ENCODE peak calls at places on chromosomes 11 and 22, in six cellular contexts. C is NCI-H748 treated with DMSO at 0.1 percent for 48 hours; M is nephron progenitor cell; L is brain microvascular endothelial cell; U is cardiac fibroblast; G is CD4-positive, alpha-beta memory T cell. P is an unnamed sample.

GRCh38 chr11:58616594-58616993 is 5.9 kb upstream of the CNTF start:
- DNase-seq in C (no peak), M (no peak), L (peak; percentile 87), U (peak; percentile 93), G (no peak), P (no peak)

GRCh38 chr11:74672956-74673895 is 58.0 kb downstream of the CHRDL2 start:
- DNase-seq in C (no peak), M (no peak), L (peak; percentile 99), U (peak; percentile 99), G (no peak), P (peak; percentile 98)

GRCh38 chr11:35114901-35115687 is 23.9 kb upstream of the CD44 start:
- DNase-seq in C (no peak), M (no peak), L (no peak), U (no peak), G (no peak), P (no peak)

GRCh38 chr22:17218341-17218740 is 894 bp downstream of the ADA2 start:
- DNase-seq in C (no peak), M (no peak), L (no peak), U (no peak), G (no peak), P (no peak)

GRCh38 chr11:111414936-111415335 is 35.9 kb upstream of the POU2AF1 start:
- DNase-seq in C (no peak), M (no peak), L (no peak), U (no peak), G (no peak), P (no peak)

GRCh38 chr22:21569459-21570161 is 2.1 kb downstream of the UBE2L3 start:
- DNase-seq in C (no peak), M (no peak), L (no peak), U (no peak), G (no peak), P (no peak)

GRCh38 chr11:134416726-134417125 is 4.7 kb upstream of the B3GAT1 start:
- DNase-seq in C (no peak), M (no peak), L (no peak), U (no peak), G (no peak), P (no peak)

GRCh38 chr22:49317369-49317768 is 510.3 kb downstream of the BRD1 start:
- DNase-seq in C (no peak), M (no peak), L (no peak), U (no peak), G (no peak), P (no peak)

GRCh38 chr11:57364851-57365660 is 15.9 kb downstream of the PRG3 start:
- DNase-seq in C (no peak), M (no peak), L (no peak), U (no peak), G (no peak), P (no peak)

GRCh38 chr11:66546368-66546965 is at the start of gene ACTN3:
- DNase-seq in C (no peak), M (peak; percentile 64), L (no peak), U (no peak), G (no peak), P (no peak)

GRCh38 chr22:36384766-36385400 is 2.9 kb downstream of the MYH9 start:
- DNase-seq in C (no peak), M (peak; percentile 26), L (no peak), U (peak; percentile 51), G (peak; percentile 84), P (peak; percentile 48)

GRCh38 chr11:119207300-119207570 is 1.1 kb downstream of the CBL start:
- DNase-seq in C (no peak), M (no peak), L (no peak), U (peak; percentile 20), G (no peak), P (no peak)

GRCh38 chr22:19666663-19667593 is 47.4 kb upstream of the SEPTIN5 start:
- DNase-seq in C (no peak), M (no peak), L (peak; percentile 74), U (peak; percentile 88), G (no peak), P (no peak)

GRCh38 chr11:72637198-72637597 is 37.0 kb downstream of the PDE2A start:
- DNase-seq in C (no peak), M (no peak), L (no peak), U (no peak), G (no peak), P (no peak)

GRCh38 chr22:42648368-42649260 is 578 bp downstream of the CYB5R3 start:
- DNase-seq in C (no peak), M (no peak), L (no peak), U (peak; percentile 43), G (no peak), P (peak; percentile 47)

GRCh38 chr11:71309611-71310010 is 57.2 kb upstream of the SHANK2 start:
- DNase-seq in C (no peak), M (no peak), L (no peak), U (no peak), G (no peak), P (no peak)

GRCh38 chr11:69996451-69996850 is 81.7 kb upstream of the ANO1 start:
- DNase-seq in C (no peak), M (no peak), L (no peak), U (no peak), G (no peak), P (no peak)

GRCh38 chr11:61732705-61733104 is 19.7 kb upstream of the MYRF start:
- DNase-seq in C (no peak), M (no peak), L (no peak), U (peak; percentile 67), G (no peak), P (no peak)

GRCh38 chr22:35329114-35329847 is 29.6 kb downstream of the TOM1 start:
- DNase-seq in C (no peak), M (no peak), L (no peak), U (no peak), G (no peak), P (no peak)

GRCh38 chr11:103031834-103032233 is 60.1 kb downstream of the DCUN1D5 start:
- DNase-seq in C (no peak), M (no peak), L (peak; percentile 76), U (peak; percentile 62), G (no peak), P (no peak)

GRCh38 chr11:5343474-5344335 is at the start of gene OR51B5:
- DNase-seq in C (no peak), M (no peak), L (no peak), U (peak; percentile 65), G (no peak), P (no peak)

GRCh38 chr11:99069831-99070444 is 49.2 kb downstream of the CNTN5 start:
- DNase-seq in C (peak; percentile 52), M (peak; percentile 20), L (peak; percentile 26), U (peak; percentile 27), G (no peak), P (no peak)

GRCh38 chr22:37501610-37502341 is 15.6 kb upstream of the MFNG start:
- DNase-seq in C (peak; percentile 9), M (no peak), L (peak; percentile 77), U (peak; percentile 92), G (no peak), P (peak; percentile 93)

GRCh38 chr11:95972055-95972454 is 48.1 kb upstream of the MTMR2 start:
- DNase-seq in C (no peak), M (no peak), L (no peak), U (no peak), G (no peak), P (no peak)

GRCh38 chr11:33419956-33420355 is 162.8 kb downstream of the HIPK3 start:
- DNase-seq in C (no peak), M (no peak), L (no peak), U (no peak), G (no peak), P (no peak)

GRCh38 chr11:65814131-65814959 is 19.4 kb upstream of the SNX32 start:
- DNase-seq in C (no peak), M (no peak), L (peak; percentile 65), U (peak; percentile 56), G (no peak), P (no peak)

GRCh38 chr11:16902979-16903378 is 111.2 kb downstream of the PLEKHA7 start:
- DNase-seq in C (no peak), M (no peak), L (no peak), U (no peak), G (no peak), P (no peak)

GRCh38 chr22:37324340-37325023 is 42.2 kb downstream of the CYTH4 start:
- DNase-seq in C (no peak), M (peak; percentile 52), L (no peak), U (no peak), G (no peak), P (no peak)

GRCh38 chr11:8794677-8795103 is 112.1 kb downstream of the RPL27A start:
- DNase-seq in C (no peak), M (no peak), L (no peak), U (no peak), G (no peak), P (no peak)